ENCODE peak calls at places on chromosomes 5 and 9, in seven cellular contexts. G, M, J, W, A, H and I are unnamed samples.

GRCh38 chr9:694499-695154 is 146.9 kb upstream of the DMRT1 start:
- DNase-seq in G (peak), M (peak), J (peak), W (peak), A (peak), H (no peak), I (no peak)

GRCh38 chr5:104400941-104401340 is 838.4 kb upstream of the NUDT12 start:
- DNase-seq in G (no peak), M (no peak), J (no peak), W (no peak), A (no peak), H (no peak), I (no peak)

GRCh38 chr5:68288756-68289134 is 73.2 kb downstream of the PIK3R1 start:
- DNase-seq in G (no peak), M (peak), J (peak), W (no peak), A (no peak), H (no peak), I (no peak)

GRCh38 chr9:13083973-13084528 is 195.4 kb downstream of the MPDZ start:
- DNase-seq in G (peak), M (peak), J (no peak), W (peak), A (peak), H (no peak), I (no peak)

GRCh38 chr5:55231476-55232193 is 1.8 kb downstream of the CCNO start:
- DNase-seq in G (no peak), M (no peak), J (no peak), W (no peak), A (peak), H (no peak), I (no peak)

GRCh38 chr5:141529002-141529401 is 40.1 kb downstream of the PCDHGC5 start:
- DNase-seq in G (peak), M (no peak), J (peak), W (peak), A (peak), H (no peak), I (no peak)

GRCh38 chr9:27194401-27195091 is 85.5 kb downstream of the TEK start:
- DNase-seq in G (peak), M (peak), J (no peak), W (peak), A (peak), H (no peak), I (no peak)

GRCh38 chr5:79774171-79774854 is 84.7 kb downstream of the CMYA5 start:
- DNase-seq in G (no peak), M (peak), J (no peak), W (peak), A (peak), H (peak), I (no peak)

GRCh38 chr5:1338196-1338490 is 6.8 kb downstream of the CLPTM1L start:
- DNase-seq in G (no peak), M (no peak), J (peak), W (no peak), A (no peak), H (no peak), I (no peak)

GRCh38 chr5:110702704-110703103 is 23.8 kb downstream of the TMEM232 start:
- DNase-seq in G (no peak), M (peak), J (no peak), W (no peak), A (no peak), H (no peak), I (peak)

GRCh38 chr9:136556166-136556565 is 10.3 kb upstream of the NOTCH1 start:
- DNase-seq in G (no peak), M (no peak), J (no peak), W (no peak), A (no peak), H (no peak), I (no peak)
- H3K4me3 ChIP-seq in G (no peak), M (no peak), J (no peak), W (no peak), A (no peak), H (no peak), I (no peak)

GRCh38 chr9:131739988-131740648 is at the start of gene RAPGEF1:
- DNase-seq in G (no peak), M (peak), J (peak), W (peak), A (peak), H (no peak), I (no peak)

GRCh38 chr9:131737426-131737825 is 2.5 kb downstream of the RAPGEF1 start:
- DNase-seq in G (no peak), M (no peak), J (no peak), W (no peak), A (no peak), H (no peak), I (no peak)

GRCh38 chr9:131739192-131739961 is 499 bp downstream of the RAPGEF1 start:
- DNase-seq in G (no peak), M (peak), J (peak), W (peak), A (peak), H (no peak), I (no peak)

GRCh38 chr9:131738838-131739191 is 1.1 kb downstream of the RAPGEF1 start:
- DNase-seq in G (no peak), M (peak), J (no peak), W (no peak), A (peak), H (no peak), I (no peak)

GRCh38 chr9:131738293-131738692 is 1.6 kb downstream of the RAPGEF1 start:
- DNase-seq in G (no peak), M (no peak), J (no peak), W (no peak), A (no peak), H (no peak), I (no peak)
- H3K4me3 ChIP-seq in G (no peak), M (peak), J (peak), W (peak), A (peak), H (no peak), I (peak)

DNA sequence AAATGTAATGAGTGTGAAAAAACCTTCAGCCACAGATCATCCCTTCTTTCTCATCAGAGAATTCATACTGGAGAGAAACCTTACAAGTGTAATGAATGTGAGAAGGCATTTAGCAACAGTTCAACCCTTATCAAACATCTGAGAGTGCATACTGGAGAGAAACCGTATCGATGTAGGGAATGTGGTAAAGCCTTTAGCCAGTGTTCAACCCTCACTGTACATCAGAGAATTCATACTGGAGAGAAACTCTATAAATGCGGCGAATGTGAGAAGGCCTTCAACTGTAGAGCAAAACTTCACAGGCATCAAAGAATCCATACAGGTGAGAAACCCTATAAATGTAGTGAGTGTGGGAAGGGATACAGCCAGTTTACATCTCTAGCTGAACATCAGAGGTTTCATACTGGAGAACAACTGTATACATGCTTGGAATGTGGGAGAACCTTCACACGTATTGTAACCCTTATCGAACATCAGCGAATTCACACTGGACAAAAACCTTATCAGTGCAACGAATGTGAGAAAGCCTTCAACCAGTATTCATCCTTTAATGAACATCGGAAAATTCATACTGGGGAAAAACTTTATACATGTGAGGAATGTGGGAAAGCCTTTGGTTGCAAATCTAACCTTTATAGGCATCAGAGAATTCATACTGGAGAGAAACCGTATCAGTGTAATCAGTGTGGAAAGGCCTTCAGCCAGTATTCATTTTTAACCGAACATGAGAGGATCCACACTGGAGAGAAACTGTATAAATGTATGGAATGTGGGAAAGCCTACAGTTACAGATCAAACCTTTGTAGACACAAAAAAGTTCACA is 19.2 kb downstream of the ZNF354C start:
- DNase-seq in G (no peak), M (no peak), J (no peak), W (no peak), A (peak), H (no peak), I (no peak)
- H3K4me3 ChIP-seq in G (no peak), M (no peak), J (no peak), W (no peak), A (no peak), H (no peak), I (no peak)

DNA sequence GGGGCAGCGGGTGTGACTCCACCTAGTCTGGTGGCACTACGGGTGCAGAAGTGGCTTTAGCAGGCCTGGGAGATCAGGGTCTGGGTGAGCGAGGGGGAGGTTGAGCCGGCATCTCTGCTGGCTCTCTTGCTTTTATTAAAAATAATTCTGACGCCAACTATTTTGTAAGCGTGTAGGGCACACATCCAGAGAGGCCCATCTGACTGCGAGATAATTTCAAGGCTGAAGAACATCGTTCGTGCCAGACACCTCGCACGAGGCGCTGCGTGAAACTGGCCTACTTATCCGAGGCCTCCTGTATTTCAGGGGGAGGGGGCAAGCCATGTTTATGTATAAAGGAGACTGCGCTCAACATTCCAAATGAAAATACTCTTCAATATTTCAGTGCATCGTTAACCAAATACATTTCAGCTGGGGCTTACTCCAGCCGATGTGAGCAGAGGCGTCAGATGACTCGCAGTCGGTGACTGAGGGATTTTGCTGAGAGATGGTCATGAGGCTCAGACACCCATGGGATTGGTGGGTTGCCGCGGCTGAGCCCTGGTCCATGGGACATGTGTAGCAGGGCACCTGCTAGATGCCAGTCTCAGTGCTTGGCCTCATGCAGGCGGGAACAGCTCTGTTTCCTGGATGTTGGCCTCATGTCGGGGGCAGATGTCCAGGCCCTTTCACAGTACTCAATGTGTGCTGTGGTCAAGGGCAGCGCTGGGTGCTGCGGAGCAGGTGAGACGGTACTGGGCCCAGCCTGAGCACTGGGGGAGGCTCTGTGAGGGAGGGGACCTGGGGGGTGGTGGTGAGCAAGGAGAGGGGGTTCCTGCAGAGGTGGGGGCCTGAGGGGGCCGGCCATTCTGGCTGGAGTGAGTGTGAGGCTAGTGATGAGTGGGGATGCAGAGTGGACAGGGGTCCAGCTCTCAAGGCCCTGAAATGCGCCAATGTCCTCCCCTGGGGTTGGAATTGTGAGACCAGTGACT is 201.5 kb downstream of the DAB2IP start:
- DNase-seq in G (no peak), M (no peak), J (peak), W (peak), A (peak), H (no peak), I (no peak)
- H3K4me3 ChIP-seq in G (no peak), M (no peak), J (no peak), W (no peak), A (no peak), H (no peak), I (no peak)